ENCODE peak calls at places on chromosome 1, in nine cellular contexts. S, I, V, Y, F, K, C, J and Q are unnamed samples. For H3K4me1, the result is how much of the 10 kb centered on the place peaks cover.

GRCh38 chr1:35188578-35189392 is 4.2 kb downstream of the SFPQ start:
- DNase-seq in S (no peak), I (peak), V (no peak), Y (no peak), F (peak), K (no peak), C (no peak), J (no peak), Q (no peak)

GRCh38 chr1:208190784-208191183 is 53.4 kb downstream of the PLXNA2 start:
- DNase-seq in S (no peak), I (no peak), V (no peak), Y (no peak), F (no peak), K (no peak), C (no peak), J (no peak), Q (no peak)

GRCh38 chr1:94597701-94598100 is 56.1 kb upstream of the F3 start:
- DNase-seq in S (no peak), I (no peak), V (peak), Y (no peak), F (no peak), K (no peak), C (no peak), J (no peak), Q (no peak)

GRCh38 chr1:221839794-221840395 is 98.0 kb upstream of the DUSP10 start:
- DNase-seq in S (peak), I (peak), V (peak), Y (peak), F (no peak), K (peak), C (peak), J (no peak), Q (peak)

GRCh38 chr1:156885904-156886355 is 7.6 kb upstream of the PEAR1 start:
- DNase-seq in S (no peak), I (no peak), V (peak), Y (no peak), F (no peak), K (no peak), C (no peak), J (no peak), Q (no peak)

GRCh38 chr1:69103705-69104385 is 463.9 kb upstream of the LRRC7 start:
- DNase-seq in S (no peak), I (no peak), V (no peak), Y (no peak), F (no peak), K (no peak), C (no peak), J (no peak), Q (no peak)

GRCh38 chr1:104921552-104921951 is 1171.9 kb downstream of the AMY1C start:
- DNase-seq in S (no peak), I (no peak), V (peak), Y (no peak), F (no peak), K (no peak), C (no peak), J (no peak), Q (no peak)

GRCh38 chr1:63828322-63829044 is 54.7 kb downstream of the ROR1 start:
- DNase-seq in S (no peak), I (no peak), V (no peak), Y (no peak), F (no peak), K (no peak), C (no peak), J (no peak), Q (no peak)

GRCh38 chr1:53458634-53459033 is 565 bp upstream of the DMRTB1 start:
- DNase-seq in S (no peak), I (no peak), V (no peak), Y (no peak), F (no peak), K (no peak), C (no peak), J (no peak), Q (no peak)

GRCh38 chr1:146019225-146020057 is 2.1 kb downstream of the HJV start:
- DNase-seq in S (no peak), I (no peak), V (no peak), Y (no peak), F (no peak), K (no peak), C (no peak), J (no peak), Q (no peak)

GRCh38 chr1:192805832-192806323 is 3.0 kb upstream of the RGS2 start:
- DNase-seq in S (peak), I (no peak), V (peak), Y (no peak), F (no peak), K (peak), C (no peak), J (no peak), Q (peak)

GRCh38 chr1:96837817-96838216 is 116.2 kb downstream of the PTBP2 start:
- DNase-seq in S (no peak), I (no peak), V (no peak), Y (no peak), F (no peak), K (no peak), C (no peak), J (no peak), Q (no peak)

GRCh38 chr1:79441243-79441642 is 434.7 kb upstream of the ADGRL4 start:
- DNase-seq in S (no peak), I (no peak), V (no peak), Y (no peak), F (no peak), K (no peak), C (no peak), J (no peak), Q (no peak)

GRCh38 chr1:201119206-201119814 is 7.1 kb upstream of the CACNA1S start:
- DNase-seq in S (peak), I (no peak), V (peak), Y (no peak), F (no peak), K (peak), C (no peak), J (peak), Q (no peak)

GRCh38 chr1:68202239-68202832 is 30.0 kb downstream of the WLS start:
- DNase-seq in S (no peak), I (no peak), V (peak), Y (no peak), F (no peak), K (no peak), C (no peak), J (no peak), Q (no peak)

GRCh38 chr1:111481387-111482221 is 7.8 kb downstream of the C1orf162 start:
- DNase-seq in S (peak), I (peak), V (peak), Y (peak), F (peak), K (peak), C (peak), J (peak), Q (peak)

GRCh38 chr1:11875094-11875493 is 16.3 kb upstream of the NPPB start:
- DNase-seq in S (no peak), I (no peak), V (no peak), Y (no peak), F (no peak), K (no peak), C (no peak), J (no peak), Q (no peak)

GRCh38 chr1:204442376-204443259 is 31.0 kb upstream of the PPP1R15B start:
- DNase-seq in S (no peak), I (no peak), V (no peak), Y (no peak), F (no peak), K (no peak), C (no peak), J (no peak), Q (no peak)

GRCh38 chr1:5338466-5338865 is 653.8 kb downstream of the NPHP4 start:
- DNase-seq in S (no peak), I (no peak), V (no peak), Y (no peak), F (no peak), K (no peak), C (no peak), J (no peak), Q (no peak)

GRCh38 chr1:160637821-160638539 is 8.9 kb downstream of the SLAMF1 start:
- DNase-seq in S (no peak), I (no peak), V (peak), Y (no peak), F (peak), K (peak), C (no peak), J (no peak), Q (peak)

GRCh38 chr1:229186373-229187056 is 84.4 kb upstream of the RAB4A start:
- DNase-seq in S (no peak), I (no peak), V (no peak), Y (no peak), F (no peak), K (no peak), C (no peak), J (no peak), Q (no peak)

GRCh38 chr1:23444104-23444533 is 19.6 kb upstream of the TCEA3 start:
- DNase-seq in S (peak), I (peak), V (peak), Y (peak), F (no peak), K (no peak), C (peak), J (no peak), Q (no peak)
- H3K4me3 ChIP-seq in S (no peak), I (no peak), V (no peak), Y (peak), F (no peak), K (no peak), C (no peak), J (no peak), Q (no peak)

GRCh38 chr1:226710501-226710900 is 28.6 kb downstream of the ITPKB start:
- DNase-seq in S (no peak), I (no peak), V (no peak), Y (no peak), F (no peak), K (no peak), C (no peak), J (no peak), Q (no peak)
- H3K4me1 ChIP-seq in S (under half), I (under half), V (under half), Y (half or more), F (under half), K (half or more), C (half or more), J (under half), Q (half or more)

GRCh38 chr1:27634982-27635362 is at the start of gene FGR:
- DNase-seq in S (no peak), I (no peak), V (no peak), Y (peak), F (no peak), K (no peak), C (no peak), J (no peak), Q (no peak)

GRCh38 chr1:27633298-27633610 is 1.7 kb downstream of the FGR start:
- DNase-seq in S (no peak), I (no peak), V (no peak), Y (no peak), F (no peak), K (no peak), C (no peak), J (no peak), Q (no peak)

GRCh38 chr1:27634166-27634981 is 611 bp downstream of the FGR start:
- DNase-seq in S (no peak), I (peak), V (peak), Y (peak), F (peak), K (peak), C (peak), J (peak), Q (peak)

GRCh38 chr1:27632387-27633297 is 2.3 kb downstream of the FGR start:
- DNase-seq in S (no peak), I (no peak), V (no peak), Y (no peak), F (peak), K (peak), C (no peak), J (no peak), Q (no peak)

GRCh38 chr1:27633640-27634165 is 1.3 kb downstream of the FGR start:
- DNase-seq in S (no peak), I (no peak), V (no peak), Y (no peak), F (no peak), K (no peak), C (no peak), J (no peak), Q (no peak)
- H3K4me3 ChIP-seq in S (peak), I (peak), V (no peak), Y (peak), F (no peak), K (peak), C (peak), J (no peak), Q (peak)

GRCh38 chr1:228154021-228154684 is 4.4 kb downstream of the GJC2 start:
- DNase-seq in S (no peak), I (no peak), V (no peak), Y (peak), F (no peak), K (peak), C (no peak), J (no peak), Q (no peak)
- H3K4me1 ChIP-seq in S (under half), I (under half), V (under half), Y (under half), F (under half), K (under half), C (under half), J (under half), Q (under half)

GRCh38 chr1:21814241-21814918 is 2.3 kb downstream of the LDLRAD2 start:
- DNase-seq in S (no peak), I (no peak), V (peak), Y (no peak), F (no peak), K (no peak), C (no peak), J (peak), Q (peak)

GRCh38 chr1:21813542-21813941 is 1.5 kb downstream of the LDLRAD2 start:
- DNase-seq in S (no peak), I (no peak), V (no peak), Y (no peak), F (no peak), K (no peak), C (no peak), J (no peak), Q (no peak)

GRCh38 chr1:21814981-21815583 is 3.0 kb downstream of the LDLRAD2 start:
- DNase-seq in S (no peak), I (no peak), V (no peak), Y (no peak), F (no peak), K (no peak), C (no peak), J (no peak), Q (no peak)

GRCh38 chr1:21816602-21817302 is 4.7 kb downstream of the LDLRAD2 start:
- DNase-seq in S (no peak), I (no peak), V (peak), Y (no peak), F (no peak), K (no peak), C (no peak), J (no peak), Q (no peak)

GRCh38 chr1:21815724-21816311 is 3.8 kb downstream of the LDLRAD2 start:
- DNase-seq in S (no peak), I (no peak), V (peak), Y (no peak), F (no peak), K (no peak), C (no peak), J (no peak), Q (no peak)
- H3K4me3 ChIP-seq in S (no peak), I (no peak), V (no peak), Y (no peak), F (no peak), K (no peak), C (no peak), J (no peak), Q (no peak)

GRCh38 chr1:117631761-117632160 is 25.9 kb downstream of the TENT5C start:
- DNase-seq in S (no peak), I (no peak), V (no peak), Y (no peak), F (no peak), K (no peak), C (no peak), J (no peak), Q (no peak)
- H3K4me1 ChIP-seq in S (under half), I (under half), V (under half), Y (under half), F (under half), K (under half), C (under half), J (under half), Q (under half)

GRCh38 chr1:32899586-32900296 is 1.4 kb downstream of the TMEM54 start:
- DNase-seq in S (peak), I (no peak), V (no peak), Y (no peak), F (no peak), K (no peak), C (peak), J (peak), Q (no peak)
- H3K4me3 ChIP-seq in S (peak), I (no peak), V (no peak), Y (no peak), F (no peak), K (no peak), C (no peak), J (peak), Q (no peak)

GRCh38 chr1:150474869-150475268 is 12.3 kb upstream of the TARS2 start:
- DNase-seq in S (no peak), I (no peak), V (no peak), Y (no peak), F (no peak), K (no peak), C (no peak), J (no peak), Q (no peak)
- H3K4me1 ChIP-seq in S (under half), I (under half), V (under half), Y (half or more), F (under half), K (under half), C (under half), J (under half), Q (under half)

GRCh38 chr1:6468729-6469461 is 2.9 kb upstream of the TNFRSF25 start:
- DNase-seq in S (no peak), I (no peak), V (no peak), Y (no peak), F (no peak), K (no peak), C (no peak), J (no peak), Q (no peak)

GRCh38 chr1:6466023-6466422 is at the start of gene TNFRSF25:
- DNase-seq in S (no peak), I (no peak), V (no peak), Y (no peak), F (no peak), K (peak), C (no peak), J (no peak), Q (peak)

GRCh38 chr1:6466751-6467150 is 778 bp upstream of the TNFRSF25 start:
- DNase-seq in S (no peak), I (no peak), V (no peak), Y (no peak), F (no peak), K (no peak), C (no peak), J (no peak), Q (no peak)

GRCh38 chr1:6467224-6467623 is 1.3 kb upstream of the TNFRSF25 start:
- DNase-seq in S (no peak), I (no peak), V (no peak), Y (no peak), F (no peak), K (no peak), C (no peak), J (no peak), Q (no peak)

GRCh38 chr1:6467744-6468688 is 2.0 kb upstream of the TNFRSF25 start:
- DNase-seq in S (no peak), I (no peak), V (no peak), Y (no peak), F (no peak), K (no peak), C (no peak), J (no peak), Q (no peak)
- H3K4me3 ChIP-seq in S (no peak), I (no peak), V (no peak), Y (no peak), F (no peak), K (no peak), C (no peak), J (no peak), Q (no peak)